ENCODE peak calls at places on chromosomes 6 and 20, in six cellular contexts. One of them, this sample, is unnamed. For H3K36me3, the result is how much of the 10 kb centered on the place peaks cover.

GRCh38 chr20:53773792-53774371 is 180.2 kb upstream of the ZNF217 start:
- DNase-seq in K562: no peak
- DNase-seq in mucosa of descending colon: no peak
- DNase-seq in cardiac muscle cell: no peak
- DNase-seq in NT2/D1: no peak
- DNase-seq in small intestine: no peak
- DNase-seq in this sample: no peak

GRCh38 chr6:44049989-44050871 is 77.0 kb downstream of the MRPL14 start:
- DNase-seq in NT2/D1: no peak
- DNase-seq in mucosa of descending colon: no peak
- DNase-seq in cardiac muscle cell: no peak
- DNase-seq in K562: no peak
- DNase-seq in small intestine: no peak
- DNase-seq in this sample: no peak

GRCh38 chr6:36840471-36841461 is 1.5 kb upstream of the CPNE5 start:
- DNase-seq in small intestine: no peak
- DNase-seq in NT2/D1: no peak
- DNase-seq in cardiac muscle cell: no peak
- DNase-seq in mucosa of descending colon: no peak
- DNase-seq in K562: no peak
- DNase-seq in this sample: no peak

GRCh38 chr6:128463942-128464341 is 56.5 kb downstream of the PTPRK start:
- DNase-seq in K562: no peak
- DNase-seq in small intestine: no peak
- DNase-seq in cardiac muscle cell: no peak
- DNase-seq in NT2/D1: no peak
- DNase-seq in mucosa of descending colon: no peak
- DNase-seq in this sample: no peak

GRCh38 chr6:44224154-44224977 is 971 bp downstream of the SLC29A1 start:
- DNase-seq in cardiac muscle cell: peak
- DNase-seq in K562: no peak
- DNase-seq in small intestine: no peak
- DNase-seq in mucosa of descending colon: no peak
- DNase-seq in NT2/D1: no peak
- DNase-seq in this sample: no peak

GRCh38 chr6:145502417-145502816 is 232.9 kb downstream of the EPM2A start:
- DNase-seq in NT2/D1: no peak
- DNase-seq in small intestine: peak
- DNase-seq in K562: peak
- DNase-seq in cardiac muscle cell: peak
- DNase-seq in mucosa of descending colon: no peak
- DNase-seq in this sample: no peak

GRCh38 chr6:127515234-127515793 is 3.8 kb downstream of the MTCL3 start:
- DNase-seq in small intestine: no peak
- DNase-seq in K562: no peak
- DNase-seq in cardiac muscle cell: peak
- DNase-seq in NT2/D1: peak
- DNase-seq in mucosa of descending colon: peak
- DNase-seq in this sample: no peak

GRCh38 chr6:27251672-27252251 is 4.3 kb downstream of the PRSS16 start:
- DNase-seq in small intestine: peak
- DNase-seq in cardiac muscle cell: peak
- DNase-seq in NT2/D1: peak
- DNase-seq in K562: peak
- DNase-seq in mucosa of descending colon: peak
- DNase-seq in this sample: peak

GRCh38 chr6:82080767-82081166 is 166.8 kb downstream of the IBTK start:
- DNase-seq in cardiac muscle cell: no peak
- DNase-seq in K562: no peak
- DNase-seq in NT2/D1: no peak
- DNase-seq in small intestine: no peak
- DNase-seq in mucosa of descending colon: no peak
- DNase-seq in this sample: no peak

GRCh38 chr6:118743744-118744143 is 92.4 kb upstream of the CEP85L start:
- DNase-seq in K562: no peak
- DNase-seq in small intestine: no peak
- DNase-seq in cardiac muscle cell: no peak
- DNase-seq in mucosa of descending colon: no peak
- DNase-seq in NT2/D1: no peak
- DNase-seq in this sample: no peak

GRCh38 chr6:95093154-95093553 is 484.2 kb upstream of the MANEA start:
- DNase-seq in cardiac muscle cell: no peak
- DNase-seq in small intestine: no peak
- DNase-seq in NT2/D1: no peak
- DNase-seq in K562: no peak
- DNase-seq in mucosa of descending colon: no peak
- DNase-seq in this sample: no peak

GRCh38 chr6:95091823-95092436 is 485.4 kb upstream of the MANEA start:
- DNase-seq in NT2/D1: peak
- DNase-seq in small intestine: peak
- DNase-seq in mucosa of descending colon: no peak
- DNase-seq in cardiac muscle cell: peak
- DNase-seq in K562: no peak
- DNase-seq in this sample: no peak

GRCh38 chr6:95095855-95096254 is 481.5 kb upstream of the MANEA start:
- DNase-seq in NT2/D1: no peak
- DNase-seq in cardiac muscle cell: no peak
- DNase-seq in mucosa of descending colon: no peak
- DNase-seq in small intestine: no peak
- DNase-seq in K562: no peak
- DNase-seq in this sample: no peak

GRCh38 chr6:95094751-95095150 is 482.6 kb upstream of the MANEA start:
- DNase-seq in mucosa of descending colon: no peak
- DNase-seq in cardiac muscle cell: no peak
- DNase-seq in K562: no peak
- DNase-seq in small intestine: no peak
- DNase-seq in NT2/D1: no peak
- DNase-seq in this sample: no peak

DNA sequence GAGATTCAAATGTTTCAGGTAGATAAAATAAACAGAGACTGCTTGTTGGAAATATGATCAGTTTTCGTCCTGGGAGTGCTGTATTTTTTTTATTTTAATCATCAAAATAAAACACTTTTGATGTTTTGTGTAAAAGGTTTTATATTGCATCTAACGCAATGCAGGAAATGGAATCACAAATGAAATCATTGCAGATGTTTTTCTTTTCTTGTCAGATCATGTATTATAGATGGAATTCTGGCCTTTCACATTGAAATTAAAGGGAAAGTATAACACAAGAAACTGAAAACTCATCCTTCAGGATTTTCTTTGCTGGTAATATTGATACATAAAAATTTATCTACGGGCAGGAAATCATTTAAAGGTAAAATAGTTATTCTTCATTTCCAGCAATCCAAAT is 482.1 kb upstream of the MANEA start:
- DNase-seq in NT2/D1: no peak
- DNase-seq in small intestine: no peak
- DNase-seq in cardiac muscle cell: no peak
- DNase-seq in mucosa of descending colon: no peak
- DNase-seq in K562: no peak
- DNase-seq in this sample: no peak
- H3K4me3 ChIP-seq in NT2/D1: no peak
- H3K4me3 ChIP-seq in small intestine: no peak
- H3K4me3 ChIP-seq in cardiac muscle cell: no peak
- H3K4me3 ChIP-seq in mucosa of descending colon: no peak
- H3K4me3 ChIP-seq in K562: no peak
- H3K4me3 ChIP-seq in this sample: no peak

DNA sequence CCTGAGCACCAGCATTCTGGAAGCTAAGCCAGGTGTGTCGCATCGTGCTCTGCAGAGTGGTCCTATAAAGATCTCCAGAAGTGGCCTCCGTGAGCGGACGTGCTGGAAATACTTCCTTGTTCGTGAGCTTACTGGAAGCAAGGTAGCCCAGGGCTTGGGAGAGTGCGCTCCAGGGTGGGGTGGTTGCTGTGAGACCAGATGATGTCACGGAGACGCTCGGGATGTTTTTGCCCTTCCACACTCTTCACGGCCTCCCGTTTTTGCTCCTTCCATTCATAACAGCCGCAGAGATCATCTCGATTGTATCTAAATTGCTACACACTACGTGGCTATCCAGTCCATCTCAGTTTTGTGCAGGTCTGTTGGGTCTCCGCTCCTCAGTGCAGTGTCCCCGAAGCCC is 373.4 kb downstream of the THBS2 start:
- DNase-seq in small intestine: no peak
- DNase-seq in mucosa of descending colon: no peak
- DNase-seq in cardiac muscle cell: no peak
- DNase-seq in K562: no peak
- DNase-seq in NT2/D1: no peak
- DNase-seq in this sample: no peak
- H3K36me3 ChIP-seq in small intestine: under half
- H3K36me3 ChIP-seq in mucosa of descending colon: under half
- H3K36me3 ChIP-seq in cardiac muscle cell: under half
- H3K36me3 ChIP-seq in K562: under half
- H3K36me3 ChIP-seq in NT2/D1: under half
- H3K36me3 ChIP-seq in this sample: under half

GRCh38 chr6:166969390-166970002 is 13.1 kb upstream of the RNASET2 start:
- DNase-seq in small intestine: no peak
- DNase-seq in mucosa of descending colon: no peak
- DNase-seq in K562: no peak
- DNase-seq in NT2/D1: no peak
- DNase-seq in cardiac muscle cell: no peak
- DNase-seq in this sample: no peak
- H3K4me3 ChIP-seq in small intestine: no peak
- H3K4me3 ChIP-seq in mucosa of descending colon: no peak
- H3K4me3 ChIP-seq in K562: no peak
- H3K4me3 ChIP-seq in NT2/D1: no peak
- H3K4me3 ChIP-seq in cardiac muscle cell: no peak
- H3K4me3 ChIP-seq in this sample: no peak

GRCh38 chr6:160005211-160005610 is 36.3 kb downstream of the IGF2R start:
- DNase-seq in small intestine: no peak
- DNase-seq in K562: peak
- DNase-seq in NT2/D1: no peak
- DNase-seq in cardiac muscle cell: no peak
- DNase-seq in mucosa of descending colon: no peak
- DNase-seq in this sample: no peak

GRCh38 chr6:160004419-160005160 is 35.7 kb downstream of the IGF2R start:
- DNase-seq in K562: no peak
- DNase-seq in cardiac muscle cell: no peak
- DNase-seq in small intestine: no peak
- DNase-seq in mucosa of descending colon: no peak
- DNase-seq in NT2/D1: no peak
- DNase-seq in this sample: peak

GRCh38 chr6:160004018-160004417 is 35.1 kb downstream of the IGF2R start:
- DNase-seq in mucosa of descending colon: no peak
- DNase-seq in cardiac muscle cell: no peak
- DNase-seq in small intestine: no peak
- DNase-seq in NT2/D1: no peak
- DNase-seq in K562: no peak
- DNase-seq in this sample: no peak

GRCh38 chr6:160000280-160000704 is 31.4 kb downstream of the IGF2R start:
- DNase-seq in mucosa of descending colon: no peak
- DNase-seq in K562: no peak
- DNase-seq in small intestine: no peak
- DNase-seq in cardiac muscle cell: no peak
- DNase-seq in NT2/D1: no peak
- DNase-seq in this sample: no peak

DNA sequence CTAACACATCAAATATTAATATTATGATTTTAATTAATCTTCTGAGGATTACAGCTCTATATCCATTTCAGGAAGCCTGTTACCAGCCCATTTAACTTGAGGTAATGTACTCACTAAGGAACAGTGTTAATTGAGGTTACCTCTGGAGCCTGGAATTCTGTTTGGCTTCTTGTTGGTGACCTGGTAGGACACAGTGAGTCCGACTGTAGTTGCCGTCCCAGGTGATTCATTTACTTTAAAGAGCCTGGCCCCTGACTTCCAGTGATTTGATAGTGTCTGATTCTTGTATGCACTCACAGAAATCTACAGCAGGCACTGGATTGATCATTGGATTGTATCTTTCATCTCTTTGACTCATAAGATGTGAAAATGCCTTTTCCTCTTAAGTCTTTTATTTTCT is 34.0 kb downstream of the IGF2R start:
- DNase-seq in small intestine: no peak
- DNase-seq in cardiac muscle cell: no peak
- DNase-seq in K562: no peak
- DNase-seq in mucosa of descending colon: no peak
- DNase-seq in NT2/D1: no peak
- DNase-seq in this sample: no peak
- H3K36me3 ChIP-seq in small intestine: under half
- H3K36me3 ChIP-seq in cardiac muscle cell: under half
- H3K36me3 ChIP-seq in K562: half or more
- H3K36me3 ChIP-seq in mucosa of descending colon: under half
- H3K36me3 ChIP-seq in NT2/D1: under half
- H3K36me3 ChIP-seq in this sample: under half

DNA sequence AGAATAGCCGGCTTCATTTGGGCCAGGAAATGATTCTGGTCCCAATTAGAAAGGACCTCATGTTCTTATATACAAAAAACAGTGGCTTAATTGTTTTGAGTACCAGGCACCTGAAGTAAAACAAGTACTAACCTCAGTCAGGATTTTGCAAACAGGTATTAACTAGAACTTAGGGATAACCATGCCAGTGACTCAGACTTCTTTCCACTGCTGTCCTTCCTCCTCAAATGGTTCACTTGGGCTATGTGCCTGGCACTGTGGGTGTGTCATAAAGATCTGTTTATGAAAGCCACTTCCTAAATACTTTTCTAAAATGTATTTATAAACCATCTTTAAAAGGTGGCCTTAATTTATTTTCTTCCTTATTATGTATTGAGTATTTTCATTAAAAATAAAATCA is 10.7 kb downstream of the CLDN20 start:
- DNase-seq in mucosa of descending colon: no peak
- DNase-seq in K562: no peak
- DNase-seq in NT2/D1: no peak
- DNase-seq in small intestine: no peak
- DNase-seq in cardiac muscle cell: no peak
- DNase-seq in this sample: no peak
- H3K4me3 ChIP-seq in mucosa of descending colon: no peak
- H3K4me3 ChIP-seq in K562: no peak
- H3K4me3 ChIP-seq in NT2/D1: no peak
- H3K4me3 ChIP-seq in small intestine: no peak
- H3K4me3 ChIP-seq in cardiac muscle cell: no peak
- H3K4me3 ChIP-seq in this sample: no peak

GRCh38 chr6:73282876-73283275 is 19.9 kb upstream of the KHDC1 start:
- DNase-seq in K562: no peak
- DNase-seq in cardiac muscle cell: no peak
- DNase-seq in mucosa of descending colon: no peak
- DNase-seq in small intestine: no peak
- DNase-seq in NT2/D1: no peak
- DNase-seq in this sample: no peak

GRCh38 chr6:73285674-73286283 is 22.8 kb upstream of the KHDC1 start:
- DNase-seq in mucosa of descending colon: no peak
- DNase-seq in small intestine: peak
- DNase-seq in NT2/D1: no peak
- DNase-seq in cardiac muscle cell: peak
- DNase-seq in K562: peak
- DNase-seq in this sample: no peak

GRCh38 chr6:73290435-73290834 is 27.4 kb upstream of the KHDC1 start:
- DNase-seq in K562: no peak
- DNase-seq in NT2/D1: no peak
- DNase-seq in cardiac muscle cell: no peak
- DNase-seq in mucosa of descending colon: no peak
- DNase-seq in small intestine: no peak
- DNase-seq in this sample: no peak

GRCh38 chr6:73286752-73287151 is 23.8 kb upstream of the KHDC1 start:
- DNase-seq in NT2/D1: no peak
- DNase-seq in cardiac muscle cell: no peak
- DNase-seq in K562: no peak
- DNase-seq in mucosa of descending colon: no peak
- DNase-seq in small intestine: no peak
- DNase-seq in this sample: no peak
- H3K36me3 ChIP-seq in NT2/D1: under half
- H3K36me3 ChIP-seq in cardiac muscle cell: under half
- H3K36me3 ChIP-seq in K562: under half
- H3K36me3 ChIP-seq in mucosa of descending colon: under half
- H3K36me3 ChIP-seq in small intestine: under half
- H3K36me3 ChIP-seq in this sample: under half

This sample was measured in lung.